ENCODE peak calls at places on chromosomes 16 and 17, in nine cellular contexts. G, U, F, A, M, Y, V, N and L are unnamed samples.

GRCh38 chr16:48613061-48613957 is 3.3 kb upstream of the N4BP1 start:
- DNase-seq in G (no peak), U (no peak), F (peak), A (no peak), M (no peak), Y (peak), V (no peak), N (peak), L (no peak)

GRCh38 chr16:15907863-15908478 is 19.6 kb upstream of the CEP20 start:
- DNase-seq in G (no peak), U (peak), F (no peak), A (peak), M (no peak), Y (no peak), V (no peak), N (peak), L (no peak)

GRCh38 chr17:11932337-11932898 is 64.9 kb downstream of the ZNF18 start:
- DNase-seq in G (no peak), U (no peak), F (no peak), A (no peak), M (no peak), Y (no peak), V (no peak), N (no peak), L (no peak)

GRCh38 chr17:67500261-67500660 is 123.2 kb downstream of the PITPNC1 start:
- DNase-seq in G (no peak), U (no peak), F (no peak), A (no peak), M (no peak), Y (no peak), V (no peak), N (peak), L (no peak)

GRCh38 chr17:78888911-78889496 is 14.0 kb downstream of the CEP295NL start:
- DNase-seq in G (no peak), U (no peak), F (no peak), A (no peak), M (no peak), Y (no peak), V (no peak), N (no peak), L (no peak)

GRCh38 chr17:76246080-76247066 is 6.1 kb upstream of the RNF157 start:
- DNase-seq in G (no peak), U (no peak), F (no peak), A (no peak), M (no peak), Y (peak), V (no peak), N (peak), L (no peak)

GRCh38 chr17:60065867-60066266 is 12.9 kb downstream of the HEATR6 start:
- DNase-seq in G (no peak), U (no peak), F (no peak), A (no peak), M (no peak), Y (no peak), V (no peak), N (no peak), L (no peak)

GRCh38 chr17:65855245-65855644 is 293.8 kb upstream of the AXIN2 start:
- DNase-seq in G (no peak), U (no peak), F (no peak), A (no peak), M (peak), Y (no peak), V (no peak), N (peak), L (peak)

GRCh38 chr16:20884240-20884556 is 16.0 kb downstream of the DCUN1D3 start:
- DNase-seq in G (no peak), U (no peak), F (no peak), A (no peak), M (no peak), Y (no peak), V (no peak), N (peak), L (no peak)

GRCh38 chr17:62899349-62899748 is 66.7 kb upstream of the TANC2 start:
- DNase-seq in G (no peak), U (no peak), F (no peak), A (peak), M (no peak), Y (no peak), V (peak), N (no peak), L (no peak)

GRCh38 chr17:53894591-53894990 is 71.9 kb downstream of the KIF2B start:
- DNase-seq in G (no peak), U (no peak), F (no peak), A (no peak), M (no peak), Y (no peak), V (no peak), N (no peak), L (no peak)

GRCh38 chr17:73952498-73953205 is 250.8 kb upstream of the RPL38 start:
- DNase-seq in G (peak), U (peak), F (peak), A (peak), M (no peak), Y (peak), V (no peak), N (no peak), L (no peak)

GRCh38 chr16:70761656-70762055 is 39.3 kb downstream of the VAC14 start:
- DNase-seq in G (no peak), U (no peak), F (no peak), A (no peak), M (no peak), Y (no peak), V (no peak), N (no peak), L (no peak)

GRCh38 chr17:63546308-63547082 is 3.8 kb upstream of the DCAF7 start:
- DNase-seq in G (no peak), U (no peak), F (no peak), A (no peak), M (no peak), Y (no peak), V (no peak), N (no peak), L (no peak)

GRCh38 chr16:74778646-74779045 is 4.0 kb upstream of the FA2H start:
- DNase-seq in G (no peak), U (no peak), F (no peak), A (no peak), M (no peak), Y (no peak), V (no peak), N (no peak), L (no peak)

GRCh38 chr16:29645699-29646187 is 17.3 kb upstream of the SPN start:
- DNase-seq in G (no peak), U (no peak), F (no peak), A (no peak), M (no peak), Y (no peak), V (no peak), N (no peak), L (no peak)

GRCh38 chr17:54935487-54935886 is 33.0 kb downstream of the COX11 start:
- DNase-seq in G (no peak), U (no peak), F (no peak), A (no peak), M (no peak), Y (no peak), V (no peak), N (no peak), L (no peak)

GRCh38 chr16:24348511-24349290 is 92.6 kb downstream of the CACNG3 start:
- DNase-seq in G (no peak), U (no peak), F (no peak), A (no peak), M (no peak), Y (no peak), V (no peak), N (no peak), L (no peak)

GRCh38 chr17:39400547-39401411 is 647 bp downstream of the FBXL20 start:
- DNase-seq in G (peak), U (no peak), F (no peak), A (peak), M (no peak), Y (no peak), V (peak), N (no peak), L (no peak)